ENCODE peak calls at places on chromosomes 13 and 19, in nine cellular contexts. U is GM23338, E is transverse colon, V is prostate gland, Y is HCT116, A is Panc1, H is upper lobe of left lung, Z is K562, S is breast epithelium. P is an unnamed sample. For H3K4me1, the result is how much of the 10 kb centered on the place peaks cover.

GRCh38 chr19:38852231-38853044 is 2.7 kb upstream of the HNRNPL start:
- DNase-seq in Y (no peak), E (peak), U (peak), S (peak), H (peak), Z (peak), A (no peak), V (peak), P (peak)

GRCh38 chr13:84574851-84575250 is 692.6 kb upstream of the SLITRK1 start:
- DNase-seq in Z (no peak), S (no peak), Y (no peak), V (no peak), H (no peak), E (no peak), U (no peak), A (no peak), P (no peak)

GRCh38 chr19:5507056-5507624 is 51.9 kb downstream of the ZNRF4 start:
- DNase-seq in S (no peak), Y (no peak), E (no peak), H (no peak), A (no peak), V (no peak), U (no peak), Z (no peak), P (no peak)

GRCh38 chr13:99297330-99297729 is 9.9 kb downstream of the GPR183 start:
- DNase-seq in Z (no peak), H (no peak), S (no peak), Y (no peak), V (no peak), E (no peak), U (no peak), A (no peak), P (no peak)

GRCh38 chr13:31887311-31887710 is 144.3 kb upstream of the FRY start:
- DNase-seq in S (no peak), U (no peak), V (no peak), A (no peak), H (no peak), Y (no peak), Z (no peak), E (no peak), P (no peak)

GRCh38 chr13:47220453-47221150 is 323.7 kb upstream of the HTR2A start:
- DNase-seq in A (no peak), S (no peak), Z (no peak), Y (no peak), H (no peak), V (no peak), U (peak), E (no peak), P (no peak)

GRCh38 chr19:44661904-44662303 is 9.4 kb upstream of the CEACAM19 start:
- DNase-seq in V (no peak), U (no peak), Z (no peak), A (no peak), E (no peak), S (no peak), H (no peak), Y (no peak), P (no peak)

GRCh38 chr19:18469245-18470107 is 31.5 kb upstream of the ISYNA1 start:
- DNase-seq in S (no peak), Z (peak), Y (peak), H (peak), V (no peak), U (peak), E (peak), A (no peak), P (peak)

GRCh38 chr13:91240341-91240740 is 107.1 kb upstream of the MIR17HG start:
- DNase-seq in Y (no peak), U (no peak), A (no peak), S (no peak), Z (no peak), V (no peak), E (no peak), H (no peak), P (no peak)

GRCh38 chr13:27822873-27823311 is 30.6 kb downstream of the GSX1 start:
- DNase-seq in H (no peak), U (peak), A (no peak), V (no peak), Y (no peak), S (no peak), Z (no peak), E (no peak), P (no peak)

GRCh38 chr13:113904411-113904810 is 40.5 kb upstream of the GAS6 start:
- DNase-seq in A (peak), S (peak), H (peak), Y (no peak), Z (peak), E (peak), V (no peak), U (peak), P (peak)

GRCh38 chr13:37109080-37109678 is 3.7 kb upstream of the CSNK1A1L start:
- DNase-seq in U (peak), E (no peak), Y (no peak), H (no peak), V (no peak), A (no peak), Z (peak), S (no peak), P (no peak)

GRCh38 chr13:101520672-101521071 is 68.2 kb downstream of the ITGBL1 start:
- DNase-seq in U (no peak), Y (no peak), A (no peak), V (no peak), Z (no peak), S (no peak), H (no peak), E (no peak), P (no peak)

GRCh38 chr19:52786078-52786463 is 520 bp downstream of the ZNF600 start:
- DNase-seq in Y (no peak), H (no peak), S (no peak), E (peak), U (peak), A (no peak), V (peak), Z (peak), P (no peak)

GRCh38 chr19:36564391-36564790 is 8.7 kb downstream of the ZNF529 start:
- DNase-seq in H (no peak), U (no peak), E (no peak), V (no peak), A (no peak), Z (no peak), Y (no peak), S (no peak), P (no peak)

GRCh38 chr19:54178581-54179261 is 5.8 kb upstream of the TMC4 start:
- DNase-seq in S (no peak), A (no peak), V (no peak), E (no peak), U (peak), H (no peak), Z (peak), Y (no peak), P (peak)

GRCh38 chr13:111949311-111949710 is 117.6 kb upstream of the SOX1 start:
- DNase-seq in E (no peak), V (no peak), Z (no peak), U (no peak), Y (no peak), S (no peak), A (no peak), H (no peak), P (peak)

GRCh38 chr19:31705656-31706055 is 356.4 kb upstream of the TSHZ3 start:
- DNase-seq in S (no peak), Z (no peak), U (no peak), Y (no peak), A (no peak), H (no peak), V (no peak), E (no peak), P (no peak)

GRCh38 chr19:38656171-38656981 is 8.9 kb downstream of the ACTN4 start:
- DNase-seq in Z (no peak), H (no peak), S (no peak), Y (no peak), A (no peak), V (no peak), E (no peak), U (no peak), P (no peak)

GRCh38 chr19:39870171-39870971 is 24.2 kb upstream of the FBL start:
- DNase-seq in U (peak), Z (no peak), S (no peak), H (no peak), E (no peak), A (no peak), Y (no peak), V (no peak), P (no peak)

GRCh38 chr19:48806518-48806817 is 4.4 kb downstream of the BCAT2 start:
- DNase-seq in U (peak), H (peak), S (no peak), A (no peak), E (no peak), V (no peak), Z (peak), Y (no peak), P (peak)

GRCh38 chr19:1135454-1135853 is 31.7 kb downstream of the GPX4 start:
- DNase-seq in S (no peak), U (no peak), H (no peak), V (no peak), A (no peak), E (no peak), Z (no peak), Y (no peak), P (no peak)

GRCh38 chr19:1132625-1133383 is 29.0 kb downstream of the GPX4 start:
- DNase-seq in H (no peak), S (no peak), Y (no peak), V (no peak), Z (no peak), U (no peak), E (peak), A (no peak), P (no peak)

GRCh38 chr19:1133471-1133929 is 29.7 kb downstream of the GPX4 start:
- DNase-seq in U (peak), E (peak), Y (peak), Z (peak), S (no peak), H (peak), V (no peak), A (no peak), P (peak)

GRCh38 chr19:1136201-1136600 is 32.4 kb downstream of the GPX4 start:
- DNase-seq in Z (no peak), U (no peak), H (no peak), Y (no peak), V (no peak), A (no peak), S (peak), E (peak), P (no peak)

GRCh38 chr19:1134431-1134830 is 30.6 kb downstream of the GPX4 start:
- DNase-seq in U (no peak), Y (no peak), H (no peak), Z (no peak), A (no peak), E (no peak), V (no peak), S (no peak), P (no peak)
- TF ChIP-seq POLR2AphosphoS5 in U (no peak), Y (no peak), H (peak), Z (no peak), A (no peak), E (no peak), V (no peak), S (no peak), P (no peak)

DNA sequence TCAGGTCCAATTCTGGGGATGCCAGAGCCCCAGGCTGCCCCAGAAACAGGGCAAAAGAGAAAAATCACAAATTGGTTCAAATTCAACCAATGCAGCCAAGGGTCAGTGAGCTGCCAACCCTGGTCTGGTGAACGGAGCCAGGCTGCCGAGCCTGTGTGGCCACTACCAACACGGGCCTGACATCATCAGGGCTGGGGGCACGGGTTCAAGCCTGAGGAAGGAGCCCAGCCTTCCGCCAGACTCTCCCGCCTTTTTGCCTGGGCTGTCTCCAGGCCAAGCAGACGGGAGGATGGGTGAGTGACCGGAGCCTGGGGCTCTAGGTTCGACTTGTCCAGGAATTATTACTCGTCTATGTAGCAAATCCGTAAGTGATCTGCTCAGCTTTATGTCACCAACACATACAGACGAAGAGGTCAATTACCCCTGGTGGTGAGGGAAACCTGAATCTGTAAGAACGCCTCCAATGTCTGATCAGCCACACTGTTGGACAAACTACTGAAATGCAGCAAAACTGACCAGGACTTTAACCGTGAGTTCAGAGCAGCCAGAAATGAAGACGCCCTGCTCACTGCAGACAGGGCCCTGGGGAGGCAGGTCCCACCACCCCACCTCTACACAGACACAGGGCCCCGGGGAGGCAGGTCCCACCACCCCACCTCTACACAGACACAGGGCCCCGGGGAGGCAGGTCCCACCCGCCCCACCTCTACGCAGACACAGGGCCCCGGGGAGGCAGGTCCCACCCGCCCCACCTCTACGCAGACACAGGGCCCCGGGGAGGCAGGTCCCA is 31.8 kb downstream of the RAB20 start:
- DNase-seq in U (no peak), V (no peak), H (no peak), A (no peak), Z (no peak), Y (no peak), E (no peak), S (no peak), P (no peak)
- H3K4me1 ChIP-seq in U (under half), V (under half), H (under half), A (under half), Z (under half), Y (under half), E (under half), S (under half), P (half or more)

GRCh38 chr19:41206926-41207750 is 11.9 kb upstream of the AXL start:
- DNase-seq in A (no peak), H (no peak), U (peak), Z (peak), S (no peak), V (no peak), Y (no peak), E (peak), P (peak)
- TF ChIP-seq POLR2AphosphoS5 in A (no peak), H (no peak), U (peak), Z (no peak), S (no peak), V (no peak), Y (no peak), E (peak), P (no peak)

GRCh38 chr19:47419789-47420188 is 462 bp upstream of the MEIS3 start:
- DNase-seq in V (no peak), Y (no peak), H (no peak), U (no peak), Z (no peak), S (no peak), E (no peak), A (no peak), P (no peak)
- H3K4me1 ChIP-seq in V (under half), Y (under half), H (under half), U (under half), Z (under half), S (under half), E (under half), A (under half), P (under half)

GRCh38 chr13:51826606-51827005 is 18.4 kb downstream of the TMEM272 start:
- DNase-seq in S (no peak), U (no peak), V (peak), Y (no peak), Z (no peak), A (no peak), H (no peak), E (peak), P (no peak)

GRCh38 chr13:51823861-51824260 is 19.9 kb upstream of the DHRS12 start:
- DNase-seq in Z (no peak), Y (no peak), A (no peak), S (no peak), U (no peak), H (no peak), V (no peak), E (no peak), P (no peak)

GRCh38 chr13:51825681-51826254 is 19.2 kb downstream of the TMEM272 start:
- DNase-seq in E (no peak), U (no peak), Z (no peak), V (no peak), Y (no peak), H (no peak), S (no peak), A (no peak), P (no peak)

GRCh38 chr13:51823351-51823750 is 19.4 kb upstream of the DHRS12 start:
- DNase-seq in E (no peak), U (no peak), V (no peak), H (no peak), S (no peak), Z (no peak), A (no peak), Y (no peak), P (no peak)

DNA sequence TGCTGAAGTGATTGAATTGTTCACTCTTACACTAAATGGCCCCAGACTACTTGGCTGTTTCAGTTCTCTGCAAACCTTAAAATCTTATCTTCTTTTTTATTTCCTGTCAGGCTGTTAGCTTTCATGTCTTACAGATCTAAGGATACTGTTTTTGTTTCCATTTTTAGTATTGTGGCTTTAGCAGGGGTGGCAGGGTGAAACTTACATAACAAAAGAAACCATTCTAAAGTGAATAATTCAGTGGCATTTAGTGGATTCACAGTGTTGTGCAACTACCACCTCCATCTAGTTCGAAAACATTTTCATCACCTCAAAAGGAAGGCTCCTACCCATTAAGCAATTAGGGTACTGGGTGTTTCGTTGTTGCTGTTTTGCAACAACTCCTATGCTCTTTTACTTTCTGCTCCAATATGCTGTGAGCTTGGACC is 19.8 kb downstream of the TMEM272 start:
- DNase-seq in A (no peak), Y (no peak), E (no peak), Z (no peak), H (no peak), U (no peak), S (no peak), V (no peak), P (no peak)
- TF ChIP-seq POLR2AphosphoS5 in A (no peak), Y (no peak), E (no peak), Z (no peak), H (peak), U (no peak), S (no peak), V (peak), P (no peak)

GRCh38 chr19:10421981-10422461 is 1.7 kb downstream of the PDE4A start:
- DNase-seq in Y (no peak), Z (peak), U (no peak), S (no peak), E (no peak), V (no peak), H (no peak), A (no peak), P (no peak)
- H3K4me1 ChIP-seq in Y (half or more), Z (half or more), U (under half), S (under half), E (under half), V (under half), H (under half), A (under half), P (under half)

GRCh38 chr19:6970478-6970877 is 50.8 kb downstream of the MBD3L2B start:
- DNase-seq in Y (peak), S (no peak), V (no peak), Z (peak), A (no peak), E (no peak), H (peak), U (no peak), P (no peak)
- TF ChIP-seq POLR2AphosphoS5 in Y (no peak), S (no peak), V (no peak), Z (no peak), A (no peak), E (no peak), H (no peak), U (no peak), P (no peak)

GRCh38 chr13:40590112-40590862 is 76.2 kb downstream of the FOXO1 start:
- DNase-seq in V (no peak), A (no peak), Y (no peak), Z (no peak), U (no peak), S (no peak), H (no peak), E (no peak), P (no peak)
- H3K4me1 ChIP-seq in V (under half), A (under half), Y (under half), Z (under half), U (half or more), S (under half), H (half or more), E (under half), P (under half)

DNA sequence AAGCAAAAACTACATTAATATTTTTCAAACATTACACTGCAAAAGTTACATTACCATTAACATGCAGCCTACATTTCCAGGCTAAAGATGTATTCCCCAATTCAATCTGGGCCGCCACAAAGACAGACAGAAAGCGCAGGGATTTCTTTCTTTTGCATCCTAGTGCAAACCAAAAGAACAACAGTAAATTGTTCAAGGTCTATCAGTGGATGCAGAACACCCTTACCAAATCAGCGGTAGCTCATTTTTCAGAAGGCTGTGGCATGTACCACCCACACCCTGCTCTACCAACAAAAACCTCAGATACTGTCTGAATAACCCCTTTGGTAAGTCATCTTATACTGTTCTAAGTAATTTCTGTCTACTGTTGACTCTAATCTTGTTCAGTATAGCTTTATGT is 3.6 kb downstream of the TPT1 start:
- DNase-seq in S (no peak), E (no peak), Y (no peak), A (no peak), V (no peak), H (no peak), U (no peak), Z (no peak), P (no peak)
- TF ChIP-seq POLR2AphosphoS5 in S (no peak), E (no peak), Y (no peak), A (no peak), V (no peak), H (no peak), U (no peak), Z (no peak), P (no peak)